ENCODE peak calls at places on chromosomes 7 and 10, in four cellular contexts. One of them, this sample, is unnamed.
A peak's percentile ranks its signal among the peaks of the same experiment; 100 is the strongest.

GRCh38 chr10:112908507-112908906 is 41.5 kb upstream of the TCF7L2 start:
- DNase-seq in K562: no peak
- DNase-seq in fibroblast of lung: no peak
- DNase-seq in transverse colon: no peak
- DNase-seq in this sample: no peak

GRCh38 chr7:47428780-47429472 is 153.0 kb downstream of the TNS3 start:
- DNase-seq in K562: no peak
- DNase-seq in fibroblast of lung: no peak
- DNase-seq in transverse colon: no peak
- DNase-seq in this sample: no peak

GRCh38 chr7:112069879-112070321 is 136.3 kb downstream of the DOCK4 start:
- DNase-seq in K562: no peak
- DNase-seq in fibroblast of lung: no peak
- DNase-seq in transverse colon: no peak
- DNase-seq in this sample: no peak

GRCh38 chr10:129761573-129761972 is 202.5 kb downstream of the EBF3 start:
- DNase-seq in K562: no peak
- DNase-seq in fibroblast of lung: no peak
- DNase-seq in transverse colon: no peak
- DNase-seq in this sample: peak; percentile 17

GRCh38 chr7:139370301-139370942 is 10.7 kb downstream of the LUC7L2 start:
- DNase-seq in K562: no peak
- DNase-seq in fibroblast of lung: no peak
- DNase-seq in transverse colon: no peak
- DNase-seq in this sample: no peak

GRCh38 chr7:38241071-38241470 is 32.4 kb downstream of the TARP start:
- DNase-seq in K562: no peak
- DNase-seq in fibroblast of lung: no peak
- DNase-seq in transverse colon: no peak
- DNase-seq in this sample: no peak

GRCh38 chr7:21427861-21428641 is at the start of gene SP4:
- DNase-seq in K562: peak; percentile 95
- DNase-seq in fibroblast of lung: peak; percentile 94
- DNase-seq in transverse colon: peak; percentile 97
- DNase-seq in this sample: peak; percentile 93

GRCh38 chr10:38032881-38033280 is 22.4 kb downstream of the ZNF33A start:
- DNase-seq in K562: no peak
- DNase-seq in fibroblast of lung: peak; percentile 23
- DNase-seq in transverse colon: no peak
- DNase-seq in this sample: no peak

DNA sequence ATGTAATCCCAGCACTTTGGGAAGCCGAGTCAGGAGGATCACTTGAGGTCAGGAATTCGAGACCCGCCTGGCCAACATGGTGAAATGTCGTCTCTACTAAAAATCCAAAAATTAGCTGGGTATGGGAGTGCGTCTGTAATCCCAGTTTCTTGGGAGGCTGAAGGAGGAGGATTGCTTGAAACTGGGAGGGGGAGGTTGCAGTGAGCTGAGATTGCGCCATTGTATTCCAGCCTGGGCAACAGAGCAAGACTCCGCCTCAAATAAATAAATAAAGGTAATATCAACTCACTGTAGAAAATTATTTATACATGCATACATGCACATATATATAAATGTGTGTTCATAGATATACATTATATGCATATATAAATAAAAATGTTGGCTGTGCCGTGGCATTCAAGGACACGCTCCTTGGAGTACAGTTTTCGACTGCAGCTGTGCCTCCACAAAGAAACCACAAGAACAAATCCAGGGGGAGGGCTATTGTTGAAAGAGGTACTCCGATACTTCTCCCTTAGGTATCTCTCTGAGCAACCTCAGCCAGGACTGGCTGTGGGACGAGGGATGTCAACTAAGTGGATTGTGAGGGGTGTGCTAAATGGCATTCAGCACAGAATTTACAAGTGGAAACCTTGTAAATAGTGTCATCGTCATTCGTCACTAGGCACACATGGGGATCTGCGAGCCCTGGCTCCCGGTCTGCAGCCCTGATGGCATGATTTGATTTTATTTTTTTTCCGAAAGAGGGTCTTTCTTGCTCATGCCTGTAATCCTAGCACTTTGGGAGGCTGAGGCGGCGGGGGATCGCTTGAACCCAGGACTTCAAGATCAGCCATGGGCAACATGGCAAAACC is 49.3 kb downstream of the HIP1 start:
- DNase-seq in K562: no peak
- DNase-seq in fibroblast of lung: no peak
- DNase-seq in transverse colon: no peak
- DNase-seq in this sample: no peak
- H3K4me1 ChIP-seq in K562: peaks cover 10% of the 10 kb centered on the region
- H3K4me1 ChIP-seq in fibroblast of lung: no peaks in the 10 kb centered on the region
- H3K4me1 ChIP-seq in transverse colon: no peaks in the 10 kb centered on the region
- H3K4me1 ChIP-seq in this sample: peaks cover 8% of the 10 kb centered on the region

GRCh38 chr7:20329389-20330175 is 1.1 kb upstream of the ITGB8 start:
- DNase-seq in K562: peak; percentile 80
- DNase-seq in fibroblast of lung: peak; percentile 75
- DNase-seq in transverse colon: peak; percentile 71
- DNase-seq in this sample: peak; percentile 73
- TF ChIP-seq CTCF in K562: peak; percentile 57
- TF ChIP-seq CTCF in fibroblast of lung: peak; percentile 50
- TF ChIP-seq CTCF in transverse colon: peak; percentile 38
- TF ChIP-seq CTCF in this sample: no peak

GRCh38 chr10:55232553-55232952 is 431.5 kb upstream of the PCDH15 start:
- DNase-seq in K562: no peak
- DNase-seq in fibroblast of lung: no peak
- DNase-seq in transverse colon: no peak
- DNase-seq in this sample: no peak
- H3K4me1 ChIP-seq in K562: no peaks in the 10 kb centered on the region
- H3K4me1 ChIP-seq in fibroblast of lung: no peaks in the 10 kb centered on the region
- H3K4me1 ChIP-seq in transverse colon: no peaks in the 10 kb centered on the region
- H3K4me1 ChIP-seq in this sample: no peaks in the 10 kb centered on the region

GRCh38 chr7:5396999-5397656 is 26.5 kb downstream of the TNRC18 start:
- DNase-seq in K562: no peak
- DNase-seq in fibroblast of lung: peak; percentile 94
- DNase-seq in transverse colon: peak; percentile 92
- DNase-seq in this sample: peak; percentile 96
- TF ChIP-seq CTCF in K562: no peak
- TF ChIP-seq CTCF in fibroblast of lung: no peak
- TF ChIP-seq CTCF in transverse colon: no peak
- TF ChIP-seq CTCF in this sample: no peak

This sample was measured in Peyer's patch.